ENCODE peak calls at places on chromosome 10, in five cellular contexts. D is SK-N-MC; H is HFF-Myc; K is CD8-positive, alpha-beta memory T cell; O is AG09309. L is an unnamed sample.

GRCh38 chr10:70352401-70353097 is 29.9 kb downstream of the LRRC20 start:
- DNase-seq in D (no peak), H (no peak), K (no peak), O (no peak), L (no peak)

GRCh38 chr10:87623191-87623590 is 36.5 kb upstream of the PAPSS2 start:
- DNase-seq in D (no peak), H (no peak), K (no peak), O (no peak), L (no peak)

GRCh38 chr10:89003344-89003743 is 12.7 kb downstream of the FAS start:
- DNase-seq in D (no peak), H (no peak), K (no peak), O (no peak), L (no peak)

GRCh38 chr10:73553316-73553715 is 37.8 kb downstream of the USP54 start:
- DNase-seq in D (no peak), H (no peak), K (no peak), O (no peak), L (peak; percentile 67)

GRCh38 chr10:90204131-90204955 is 503.0 kb downstream of the KIF20B start:
- DNase-seq in D (no peak), H (no peak), K (no peak), O (no peak), L (no peak)

GRCh38 chr10:93566435-93567276 is at the start of gene FFAR4:
- DNase-seq in D (no peak), H (no peak), K (no peak), O (no peak), L (no peak)

GRCh38 chr10:80405636-80406035 is 2.7 kb upstream of the PRXL2A start:
- DNase-seq in D (no peak), H (peak; percentile 25), K (no peak), O (no peak), L (peak; percentile 34)

GRCh38 chr10:77692782-77693181 is 55.2 kb upstream of the KCNMA1 start:
- DNase-seq in D (no peak), H (no peak), K (no peak), O (no peak), L (peak; percentile 16)

GRCh38 chr10:14798631-14799030 is 23.9 kb upstream of the FAM107B start:
- DNase-seq in D (no peak), H (no peak), K (no peak), O (no peak), L (no peak)

GRCh38 chr10:125765835-125766234 is 9.8 kb downstream of the MMP21 start:
- DNase-seq in D (no peak), H (no peak), K (no peak), O (no peak), L (no peak)

GRCh38 chr10:21172774-21173432 is 275.8 kb upstream of the NEBL start:
- DNase-seq in D (no peak), H (no peak), K (no peak), O (no peak), L (no peak)

GRCh38 chr10:123790132-123790885 is 101.3 kb downstream of the CPXM2 start:
- DNase-seq in D (no peak), H (no peak), K (no peak), O (no peak), L (no peak)

GRCh38 chr10:127934383-127934782 is 27.5 kb downstream of the PTPRE start:
- DNase-seq in D (no peak), H (no peak), K (no peak), O (no peak), L (no peak)

GRCh38 chr10:33521062-33521461 is 186.6 kb upstream of the NRP1 start:
- DNase-seq in D (no peak), H (no peak), K (no peak), O (no peak), L (no peak)

GRCh38 chr10:89217057-89217990 is 10.2 kb upstream of the CH25H start:
- DNase-seq in D (no peak), H (no peak), K (peak; percentile 53), O (no peak), L (no peak)

GRCh38 chr10:8663131-8663530 is 608.6 kb downstream of the GATA3 start:
- DNase-seq in D (no peak), H (no peak), K (no peak), O (no peak), L (no peak)

GRCh38 chr10:89062861-89063260 is 72.3 kb downstream of the FAS start:
- DNase-seq in D (no peak), H (no peak), K (no peak), O (no peak), L (peak; percentile 58)

GRCh38 chr10:113788604-113789083 is 37.2 kb downstream of the PLEKHS1 start:
- DNase-seq in D (no peak), H (peak; percentile 92), K (no peak), O (peak; percentile 91), L (peak; percentile 95)

GRCh38 chr10:75593690-75594556 is 162.5 kb downstream of the LRMDA start:
- DNase-seq in D (no peak), H (no peak), K (no peak), O (no peak), L (no peak)

GRCh38 chr10:6701289-6701688 is 121.2 kb upstream of the PRKCQ start:
- DNase-seq in D (no peak), H (no peak), K (no peak), O (no peak), L (no peak)

GRCh38 chr10:104640339-104641149 is 546 bp upstream of the SORCS3 start:
- DNase-seq in D (no peak), H (no peak), K (no peak), O (no peak), L (no peak)

GRCh38 chr10:113304726-113305125 is 248.1 kb upstream of the HABP2 start:
- DNase-seq in D (no peak), H (no peak), K (no peak), O (no peak), L (no peak)

GRCh38 chr10:130740788-130741785 is 570.4 kb downstream of the TCERG1L start:
- DNase-seq in D (no peak), H (no peak), K (no peak), O (no peak), L (no peak)

GRCh38 chr10:73858750-73859439 is 15.5 kb downstream of the CAMK2G start:
- DNase-seq in D (no peak), H (no peak), K (no peak), O (no peak), L (no peak)

GRCh38 chr10:5913736-5914135 is 23.7 kb downstream of the FBH1 start:
- DNase-seq in D (no peak), H (no peak), K (no peak), O (no peak), L (no peak)

GRCh38 chr10:78894841-78895195 is 173.9 kb upstream of the ZMIZ1 start:
- DNase-seq in D (no peak), H (no peak), K (no peak), O (no peak), L (no peak)

GRCh38 chr10:78895469-78895868 is 173.3 kb upstream of the ZMIZ1 start:
- DNase-seq in D (no peak), H (no peak), K (no peak), O (no peak), L (no peak)

GRCh38 chr10:78892383-78893191 is 176.2 kb upstream of the ZMIZ1 start:
- DNase-seq in D (no peak), H (no peak), K (no peak), O (no peak), L (no peak)

GRCh38 chr10:78893217-78893616 is 175.5 kb upstream of the ZMIZ1 start:
- DNase-seq in D (no peak), H (no peak), K (no peak), O (no peak), L (no peak)

DNA sequence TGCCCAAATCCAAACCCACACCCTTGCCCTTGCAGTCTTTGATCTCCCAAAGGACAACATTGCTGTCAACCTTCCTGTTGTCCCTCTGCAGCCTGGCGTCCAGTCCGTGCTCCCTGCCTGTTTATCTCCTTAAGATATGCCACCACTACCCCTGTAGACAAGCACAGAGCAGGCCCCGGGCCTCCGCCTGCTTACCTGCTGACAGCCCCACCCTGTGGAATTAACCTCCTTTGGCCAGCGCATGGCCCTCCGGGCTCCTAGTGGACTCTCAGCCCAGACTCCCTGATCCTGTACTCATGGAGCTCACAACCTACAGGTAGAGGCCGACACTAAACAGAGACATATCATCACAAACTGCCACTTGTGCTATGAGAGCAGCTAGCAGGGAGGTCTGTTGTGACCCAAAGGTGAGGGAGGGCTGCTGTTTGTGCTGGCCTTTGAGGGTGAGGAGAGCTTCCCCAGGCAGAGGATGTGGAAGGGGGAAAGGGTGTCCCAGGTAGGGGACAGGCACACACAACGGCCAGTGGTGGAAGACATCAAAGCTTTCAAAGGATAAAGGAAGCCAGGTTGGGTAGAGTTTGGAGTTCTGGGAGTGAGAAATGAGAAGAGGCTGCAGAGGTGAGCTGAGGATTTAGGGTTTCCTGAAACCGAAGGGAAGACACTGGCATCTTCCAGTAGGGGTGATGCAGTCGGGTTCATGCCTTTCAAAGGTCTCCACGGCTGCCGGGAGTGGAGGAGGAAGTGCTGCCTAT is 174.5 kb upstream of the ZMIZ1 start:
- DNase-seq in D (no peak), H (no peak), K (no peak), O (no peak), L (no peak)
- H3K4me3 ChIP-seq in D (no peak overlapping the region), H (no peak overlapping the region), K (no peak overlapping the region), O (no peak overlapping the region), L (no peak overlapping the region)

GRCh38 chr10:119030421-119031250 is 1.1 kb downstream of the NANOS1 start:
- DNase-seq in D (no peak), H (no peak), K (peak; percentile 32), O (no peak), L (no peak)
- H3K4me3 ChIP-seq in D (peak overlapping the region; percentile 74), H (peak overlapping the region; percentile 30), K (no peak overlapping the region), O (peak overlapping the region; percentile 38), L (peak overlapping the region; percentile 51)

GRCh38 chr10:119429771-119430170 is 112.7 kb downstream of the RGS10 start:
- DNase-seq in D (no peak), H (no peak), K (no peak), O (no peak), L (no peak)

GRCh38 chr10:119426699-119427098 is 115.8 kb downstream of the RGS10 start:
- DNase-seq in D (no peak), H (no peak), K (no peak), O (no peak), L (no peak)

GRCh38 chr10:119427263-119427864 is 115.2 kb downstream of the RGS10 start:
- DNase-seq in D (no peak), H (no peak), K (no peak), O (no peak), L (no peak)

GRCh38 chr10:119431034-119431767 is 111.3 kb downstream of the RGS10 start:
- DNase-seq in D (no peak), H (no peak), K (no peak), O (no peak), L (no peak)

GRCh38 chr10:119428789-119429188 is 113.7 kb downstream of the RGS10 start:
- DNase-seq in D (no peak), H (no peak), K (peak; percentile 8), O (peak; percentile 70), L (no peak)
- H3K4me3 ChIP-seq in D (no peak overlapping the region), H (no peak overlapping the region), K (no peak overlapping the region), O (no peak overlapping the region), L (no peak overlapping the region)

GRCh38 chr10:16995867-16996529 is 133.6 kb downstream of the CUBN start:
- DNase-seq in D (no peak), H (no peak), K (peak; percentile 23), O (no peak), L (no peak)

GRCh38 chr10:16991011-16991410 is 138.6 kb downstream of the CUBN start:
- DNase-seq in D (no peak), H (no peak), K (no peak), O (no peak), L (no peak)

GRCh38 chr10:16992611-16993119 is 136.9 kb downstream of the CUBN start:
- DNase-seq in D (no peak), H (no peak), K (no peak), O (peak; percentile 13), L (no peak)

GRCh38 chr10:16989826-16990293 is 139.8 kb downstream of the CUBN start:
- DNase-seq in D (peak; percentile 34), H (no peak), K (no peak), O (no peak), L (no peak)

GRCh38 chr10:16993186-16993585 is 136.4 kb downstream of the CUBN start:
- DNase-seq in D (no peak), H (no peak), K (no peak), O (no peak), L (no peak)
- H3K4me3 ChIP-seq in D (no peak overlapping the region), H (no peak overlapping the region), K (no peak overlapping the region), O (no peak overlapping the region), L (no peak overlapping the region)

L was measured in skeletal muscle cell.